ENCODE peak calls at places on chromosome 3, in ten cellular contexts. P is naive thymus-derived CD4-positive, alpha-beta T cell; G is CD8-positive, alpha-beta T cell; C is HTR-8/SVneo; W is activated CD4-positive, alpha-beta T cell treated with anti-CD3 and anti-CD28 coated beads, Interleukin-2, amount 50 U/mL, for 1 hour; V is GM12865; Q is NCI-H510A treated with DMSO at 0.1 percent for 48 hours; A is cardiac fibroblast; L is GM10248; O is pons. Z is an unnamed sample.

GRCh38 chr3:126987596-126987995 is 4.7 kb downstream of the PLXNA1 start:
- DNase-seq in P (no peak), G (no peak), C (no peak), W (no peak), V (no peak), Q (no peak), A (no peak), L (no peak), O (no peak), Z (no peak)

GRCh38 chr3:57890874-57891273 is 117.3 kb upstream of the FLNB start:
- DNase-seq in P (no peak), G (no peak), C (no peak), W (no peak), V (no peak), Q (no peak), A (no peak), L (no peak), O (no peak), Z (no peak)

GRCh38 chr3:138429665-138430064 is 4.8 kb upstream of the ESYT3 start:
- DNase-seq in P (no peak), G (no peak), C (no peak), W (no peak), V (no peak), Q (no peak), A (no peak), L (no peak), O (no peak), Z (no peak)

GRCh38 chr3:177039875-177040274 is 157.4 kb downstream of the TBL1XR1 start:
- DNase-seq in P (no peak), G (no peak), C (no peak), W (no peak), V (no peak), Q (no peak), A (no peak), L (no peak), O (no peak), Z (no peak)

GRCh38 chr3:66195347-66195783 is 25.4 kb upstream of the SLC25A26 start:
- DNase-seq in P (no peak), G (no peak), C (no peak), W (peak), V (peak), Q (no peak), A (peak), L (peak), O (peak), Z (no peak)

GRCh38 chr3:107894998-107895397 is 195.8 kb downstream of the CD47 start:
- DNase-seq in P (no peak), G (no peak), C (no peak), W (no peak), V (peak), Q (no peak), A (no peak), L (no peak), O (no peak), Z (no peak)

GRCh38 chr3:69669070-69669469 is 70.2 kb upstream of the MITF start:
- DNase-seq in P (no peak), G (no peak), C (no peak), W (no peak), V (no peak), Q (no peak), A (no peak), L (no peak), O (peak), Z (no peak)

GRCh38 chr3:115931581-115931980 is 308.3 kb downstream of the GAP43 start:
- DNase-seq in P (no peak), G (no peak), C (no peak), W (no peak), V (no peak), Q (no peak), A (no peak), L (no peak), O (no peak), Z (no peak)

GRCh38 chr3:57152150-57152549 is 13.0 kb downstream of the IL17RD start:
- DNase-seq in P (no peak), G (no peak), C (no peak), W (no peak), V (no peak), Q (no peak), A (no peak), L (no peak), O (peak), Z (no peak)

GRCh38 chr3:134974621-134975020 is 179.6 kb downstream of the EPHB1 start:
- DNase-seq in P (no peak), G (no peak), C (no peak), W (no peak), V (no peak), Q (peak), A (no peak), L (no peak), O (no peak), Z (no peak)

GRCh38 chr3:114518409-114518808 is 224.6 kb downstream of the TIGIT start:
- DNase-seq in P (no peak), G (no peak), C (no peak), W (no peak), V (no peak), Q (no peak), A (no peak), L (no peak), O (no peak), Z (no peak)

GRCh38 chr3:120449701-120450216 is 1.0 kb downstream of the FSTL1 start:
- DNase-seq in P (no peak), G (no peak), C (no peak), W (no peak), V (no peak), Q (no peak), A (peak), L (no peak), O (no peak), Z (no peak)

GRCh38 chr3:71245052-71245488 is 338.5 kb downstream of the FOXP1 start:
- DNase-seq in P (no peak), G (no peak), C (peak), W (no peak), V (no peak), Q (no peak), A (peak), L (no peak), O (no peak), Z (no peak)

GRCh38 chr3:166526878-166527277 is 689.7 kb upstream of the BCHE start:
- DNase-seq in P (no peak), G (no peak), C (no peak), W (no peak), V (no peak), Q (no peak), A (no peak), L (no peak), O (no peak), Z (no peak)

GRCh38 chr3:15271785-15272381 is 60.5 kb downstream of the SH3BP5 start:
- DNase-seq in P (peak), G (peak), C (no peak), W (peak), V (peak), Q (no peak), A (no peak), L (peak), O (no peak), Z (peak)

GRCh38 chr3:134904796-134905646 is 110.0 kb downstream of the EPHB1 start:
- DNase-seq in P (no peak), G (no peak), C (no peak), W (no peak), V (peak), Q (no peak), A (no peak), L (no peak), O (peak), Z (no peak)

GRCh38 chr3:40313975-40314860 is 4.7 kb downstream of the EIF1B start:
- DNase-seq in P (no peak), G (no peak), C (no peak), W (no peak), V (no peak), Q (no peak), A (no peak), L (no peak), O (no peak), Z (no peak)

GRCh38 chr3:29080967-29081366 is 199.9 kb upstream of the RBMS3 start:
- DNase-seq in P (no peak), G (no peak), C (no peak), W (no peak), V (no peak), Q (no peak), A (no peak), L (no peak), O (no peak), Z (no peak)

GRCh38 chr3:111979689-111980025 is 831 bp downstream of the ABHD10 start:
- DNase-seq in P (no peak), G (no peak), C (no peak), W (no peak), V (no peak), Q (no peak), A (no peak), L (no peak), O (no peak), Z (no peak)

GRCh38 chr3:150722267-150722666 is 18.5 kb upstream of the ERICH6 start:
- DNase-seq in P (no peak), G (no peak), C (no peak), W (no peak), V (no peak), Q (no peak), A (no peak), L (no peak), O (no peak), Z (no peak)

GRCh38 chr3:127671523-127672428 is 976 bp upstream of the ABTB1 start:
- DNase-seq in P (peak), G (peak), C (no peak), W (peak), V (peak), Q (no peak), A (no peak), L (peak), O (no peak), Z (peak)